ENCODE peak calls at places on chromosomes 2 and 18, in five cellular contexts. C is small intestine; H is CD4-positive, CD25-positive, alpha-beta regulatory T cell; Q is spleen; O is A549. V is an unnamed sample.

GRCh38 chr2:174771631-174772491 is 7.6 kb upstream of the CHRNA1 start:
- DNase-seq in C (peak; percentile 63), H (no peak), Q (peak; percentile 84), O (peak; percentile 87), V (no peak)

GRCh38 chr2:105085525-105085924 is 47.7 kb downstream of the MRPS9 start:
- DNase-seq in C (no peak), H (no peak), Q (no peak), O (no peak), V (no peak)

GRCh38 chr2:46645681-46646162 is 166.4 kb downstream of the TMEM247 start:
- DNase-seq in C (no peak), H (no peak), Q (no peak), O (no peak), V (no peak)

GRCh38 chr2:231047270-231047921 is 9.3 kb upstream of the PSMD1 start:
- DNase-seq in C (no peak), H (no peak), Q (no peak), O (no peak), V (no peak)

GRCh38 chr18:62603211-62603610 is 80.4 kb downstream of the ZCCHC2 start:
- DNase-seq in C (no peak), H (no peak), Q (no peak), O (no peak), V (no peak)

GRCh38 chr18:9952633-9953416 is 39.0 kb downstream of the VAPA start:
- DNase-seq in C (no peak), H (no peak), Q (no peak), O (no peak), V (no peak)

GRCh38 chr2:185628985-185629384 is 109.6 kb upstream of the FSIP2 start:
- DNase-seq in C (peak; percentile 11), H (no peak), Q (no peak), O (no peak), V (no peak)

GRCh38 chr2:177119099-177119498 is 93.5 kb upstream of the HNRNPA3 start:
- DNase-seq in C (no peak), H (no peak), Q (no peak), O (no peak), V (no peak)

GRCh38 chr2:105797298-105797819 is 52.6 kb downstream of the NCK2 start:
- DNase-seq in C (peak; percentile 35), H (no peak), Q (no peak), O (no peak), V (peak; percentile 67)

GRCh38 chr2:10659898-10660568 is 29.7 kb downstream of the NOL10 start:
- DNase-seq in C (peak; percentile 75), H (no peak), Q (no peak), O (peak; percentile 65), V (peak; percentile 13)

GRCh38 chr18:74132201-74132600 is 15.4 kb downstream of the FBXO15 start:
- DNase-seq in C (no peak), H (no peak), Q (no peak), O (no peak), V (no peak)

GRCh38 chr2:174053285-174053684 is 88.1 kb upstream of the SP3 start:
- DNase-seq in C (peak; percentile 28), H (no peak), Q (no peak), O (no peak), V (no peak)

GRCh38 chr2:96816836-96817702 is 1.0 kb downstream of the CNNM3 start:
- DNase-seq in C (no peak), H (no peak), Q (peak; percentile 86), O (no peak), V (no peak)

GRCh38 chr2:177395594-177395993 is 3.0 kb downstream of the AGPS start:
- DNase-seq in C (no peak), H (no peak), Q (no peak), O (no peak), V (no peak)

GRCh38 chr2:13102340-13103063 is 385.8 kb downstream of the TRIB2 start:
- DNase-seq in C (no peak), H (no peak), Q (no peak), O (no peak), V (no peak)

GRCh38 chr2:117942958-117943672 is 70.8 kb downstream of the CCDC93 start:
- DNase-seq in C (no peak), H (no peak), Q (no peak), O (no peak), V (no peak)

GRCh38 chr2:102619414-102620319 is at the start of gene SLC9A2:
- DNase-seq in C (peak; percentile 60), H (no peak), Q (no peak), O (peak; percentile 25), V (no peak)

GRCh38 chr18:42640160-42640559 is 475.3 kb downstream of the RIT2 start:
- DNase-seq in C (no peak), H (no peak), Q (no peak), O (no peak), V (no peak)

GRCh38 chr2:160306985-160307384 is 106.9 kb upstream of the ITGB6 start:
- DNase-seq in C (no peak), H (no peak), Q (no peak), O (no peak), V (no peak)

GRCh38 chr18:49277395-49278036 is 182.9 kb downstream of the DYM start:
- DNase-seq in C (no peak), H (no peak), Q (no peak), O (no peak), V (no peak)

GRCh38 chr2:119592436-119592835 is 48.2 kb downstream of the CFAP221 start:
- DNase-seq in C (peak; percentile 22), H (no peak), Q (no peak), O (no peak), V (no peak)

GRCh38 chr2:11254100-11254536 is 90.3 kb downstream of the ROCK2 start:
- DNase-seq in C (no peak), H (no peak), Q (no peak), O (no peak), V (no peak)

GRCh38 chr18:75376004-75376403 is 51.5 kb downstream of the SMIM21 start:
- DNase-seq in C (no peak), H (no peak), Q (no peak), O (no peak), V (no peak)

GRCh38 chr2:73985318-73986084 is 791 bp downstream of the TET3 start:
- DNase-seq in C (peak; percentile 41), H (no peak), Q (peak; percentile 91), O (peak; percentile 27), V (peak; percentile 76)

GRCh38 chr2:45928946-45929345 is 277.5 kb downstream of the PRKCE start:
- DNase-seq in C (no peak), H (no peak), Q (no peak), O (no peak), V (no peak)

GRCh38 chr18:9788860-9789259 is 80.8 kb downstream of the RAB31 start:
- DNase-seq in C (no peak), H (no peak), Q (no peak), O (no peak), V (no peak)

DNA sequence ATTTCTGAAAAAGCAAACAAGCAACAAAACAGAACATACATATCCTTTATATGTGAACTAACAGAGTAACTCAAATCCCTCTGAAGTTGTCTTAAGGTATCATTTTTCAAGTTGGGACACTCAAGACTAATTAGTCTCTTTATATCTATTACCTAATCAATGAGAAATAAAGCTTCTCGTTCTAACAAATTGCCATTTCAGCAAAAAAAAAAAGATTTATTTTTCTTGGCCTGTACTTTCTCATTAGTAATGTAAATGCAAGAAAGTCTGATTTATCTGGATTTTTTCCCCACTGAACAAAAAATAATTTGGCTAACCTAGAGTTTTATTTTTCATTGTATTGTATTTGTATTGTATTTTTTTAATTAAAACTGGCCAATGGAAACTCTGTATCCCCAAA is 176.1 kb upstream of the NOL4 start:
- DNase-seq in C (no peak), H (no peak), Q (no peak), O (no peak), V (no peak)
- H3K27ac ChIP-seq in C (no peak overlapping the region), H (no peak overlapping the region), Q (no peak overlapping the region), O (no peak overlapping the region), V (no peak overlapping the region)

GRCh38 chr2:238103465-238104070 is 3.4 kb downstream of the ESPNL start:
- DNase-seq in C (no peak), H (no peak), Q (peak; percentile 39), O (no peak), V (no peak)
- H3K4me1 ChIP-seq in C (no peaks in the 10 kb centered on the region), H (no peaks in the 10 kb centered on the region), Q (peaks cover 39% of the 10 kb centered on the region), O (no peaks in the 10 kb centered on the region), V (no peaks in the 10 kb centered on the region)

GRCh38 chr2:60552851-60553495 is 481 bp downstream of the BCL11A start:
- DNase-seq in C (no peak), H (no peak), Q (peak; percentile 79), O (no peak), V (no peak)

GRCh38 chr2:60550151-60550983 is 3.1 kb downstream of the BCL11A start:
- DNase-seq in C (peak; percentile 92), H (no peak), Q (peak; percentile 93), O (peak; percentile 65), V (peak; percentile 29)

GRCh38 chr2:60550984-60551240 is 2.5 kb downstream of the BCL11A start:
- DNase-seq in C (no peak), H (no peak), Q (no peak), O (no peak), V (no peak)

GRCh38 chr2:60552096-60552850 is 1.2 kb downstream of the BCL11A start:
- DNase-seq in C (no peak), H (no peak), Q (peak; percentile 88), O (no peak), V (no peak)

GRCh38 chr2:60551241-60552095 is 2.0 kb downstream of the BCL11A start:
- DNase-seq in C (no peak), H (no peak), Q (peak; percentile 86), O (no peak), V (no peak)
- H3K4me3 ChIP-seq in C (peak overlapping the region; percentile 74), H (no peak overlapping the region), Q (peak overlapping the region; percentile 74), O (peak overlapping the region; percentile 63), V (no peak overlapping the region)

GRCh38 chr2:20512061-20512605 is 65.3 kb downstream of the RHOB start:
- DNase-seq in C (no peak), H (no peak), Q (no peak), O (no peak), V (no peak)
- H3K27ac ChIP-seq in C (no peak overlapping the region), H (no peak overlapping the region), Q (no peak overlapping the region), O (no peak overlapping the region), V (no peak overlapping the region)

GRCh38 chr2:205785507-205786222 is 103.4 kb downstream of the NRP2 start:
- DNase-seq in C (no peak), H (no peak), Q (no peak), O (no peak), V (no peak)
- H3K4me1 ChIP-seq in C (no peaks in the 10 kb centered on the region), H (no peaks in the 10 kb centered on the region), Q (no peaks in the 10 kb centered on the region), O (peaks cover 23% of the 10 kb centered on the region), V (no peaks in the 10 kb centered on the region)

GRCh38 chr2:120736202-120736954 is 710 bp downstream of the GLI2 start:
- DNase-seq in C (no peak), H (no peak), Q (peak; percentile 62), O (peak; percentile 40), V (no peak)

GRCh38 chr2:120736955-120737801 is 1.5 kb downstream of the GLI2 start:
- DNase-seq in C (no peak), H (no peak), Q (peak; percentile 68), O (peak; percentile 54), V (no peak)

GRCh38 chr2:120733238-120733942 is 2.3 kb upstream of the GLI2 start:
- DNase-seq in C (no peak), H (no peak), Q (peak; percentile 33), O (no peak), V (no peak)

GRCh38 chr2:120735750-120736170 is at the start of gene GLI2:
- DNase-seq in C (peak; percentile 23), H (no peak), Q (peak; percentile 81), O (peak; percentile 61), V (no peak)

GRCh38 chr2:120734930-120735611 is 597 bp upstream of the GLI2 start:
- DNase-seq in C (no peak), H (no peak), Q (peak; percentile 59), O (no peak), V (no peak)
- H3K4me3 ChIP-seq in C (no peak overlapping the region), H (no peak overlapping the region), Q (no peak overlapping the region), O (peak overlapping the region; percentile 73), V (no peak overlapping the region)